ENCODE peak calls at places on chromosome 17, in four cellular contexts. F is GM12878, O is H1, B is HepG2. S is an unnamed sample.

GRCh38 chr17:77425791-77426641 is 285.2 kb downstream of the SEC14L1 start:
- DNase-seq in F (no peak), O (no peak), B (no peak), S (no peak)

GRCh38 chr17:49252148-49252682 is 21.6 kb upstream of the PHOSPHO1 start:
- DNase-seq in F (no peak), O (no peak), B (peak; percentile 42), S (no peak)

GRCh38 chr17:45238155-45238774 is 16.6 kb downstream of the FMNL1 start:
- DNase-seq in F (no peak), O (no peak), B (no peak), S (no peak)

GRCh38 chr17:41835800-41836549 is at the start of gene NT5C3B:
- DNase-seq in F (no peak), O (peak; percentile 76), B (peak; percentile 52), S (no peak)

GRCh38 chr17:61285483-61286320 is 113.9 kb upstream of the TBX2 start:
- DNase-seq in F (no peak), O (no peak), B (no peak), S (peak; percentile 48)

GRCh38 chr17:50149425-50150353 is 788 bp downstream of the PPP1R9B start:
- DNase-seq in F (no peak), O (no peak), B (no peak), S (no peak)

GRCh38 chr17:81043725-81044427 is 8.9 kb downstream of the BAIAP2 start:
- DNase-seq in F (no peak), O (no peak), B (peak; percentile 94), S (no peak)

GRCh38 chr17:48198950-48199541 is 91.5 kb downstream of the SNX11 start:
- DNase-seq in F (no peak), O (no peak), B (no peak), S (no peak)

GRCh38 chr17:6109541-6109940 is 39.4 kb downstream of the WSCD1 start:
- DNase-seq in F (no peak), O (no peak), B (no peak), S (no peak)

GRCh38 chr17:40901981-40902862 is 17.2 kb upstream of the KRT20 start:
- DNase-seq in F (no peak), O (no peak), B (peak; percentile 99), S (no peak)

GRCh38 chr17:75457047-75457654 is 716 bp downstream of the TMEM94 start:
- DNase-seq in F (no peak), O (peak; percentile 70), B (no peak), S (no peak)

GRCh38 chr17:83103200-83103937 is 24.0 kb downstream of the METRNL start:
- DNase-seq in F (no peak), O (no peak), B (no peak), S (peak; percentile 61)

GRCh38 chr17:37062036-37062435 is 113.3 kb downstream of the AATF start:
- DNase-seq in F (no peak), O (no peak), B (no peak), S (no peak)

GRCh38 chr17:80781851-80782277 is 209.8 kb upstream of the CHMP6 start:
- DNase-seq in F (no peak), O (no peak), B (no peak), S (no peak)

GRCh38 chr17:20263595-20263994 is 203.7 kb downstream of the LGALS9B start:
- DNase-seq in F (no peak), O (no peak), B (no peak), S (peak; percentile 11)

GRCh38 chr17:36017799-36018198 is at the start of gene CCL23:
- DNase-seq in F (no peak), O (no peak), B (no peak), S (no peak)

GRCh38 chr17:13751485-13751793 is 149.7 kb upstream of the HS3ST3A1 start:
- DNase-seq in F (no peak), O (no peak), B (no peak), S (no peak)
- H3K9ac ChIP-seq in F (no peak overlapping the region), O (no peak overlapping the region), B (no peak overlapping the region), S (no peak overlapping the region)

GRCh38 chr17:7798839-7799238 is 35.2 kb upstream of the KDM6B start:
- DNase-seq in F (no peak), O (no peak), B (no peak), S (no peak)
- TF ChIP-seq YY1 in F (no peak), O (no peak), B (no peak), S (no peak)

DNA sequence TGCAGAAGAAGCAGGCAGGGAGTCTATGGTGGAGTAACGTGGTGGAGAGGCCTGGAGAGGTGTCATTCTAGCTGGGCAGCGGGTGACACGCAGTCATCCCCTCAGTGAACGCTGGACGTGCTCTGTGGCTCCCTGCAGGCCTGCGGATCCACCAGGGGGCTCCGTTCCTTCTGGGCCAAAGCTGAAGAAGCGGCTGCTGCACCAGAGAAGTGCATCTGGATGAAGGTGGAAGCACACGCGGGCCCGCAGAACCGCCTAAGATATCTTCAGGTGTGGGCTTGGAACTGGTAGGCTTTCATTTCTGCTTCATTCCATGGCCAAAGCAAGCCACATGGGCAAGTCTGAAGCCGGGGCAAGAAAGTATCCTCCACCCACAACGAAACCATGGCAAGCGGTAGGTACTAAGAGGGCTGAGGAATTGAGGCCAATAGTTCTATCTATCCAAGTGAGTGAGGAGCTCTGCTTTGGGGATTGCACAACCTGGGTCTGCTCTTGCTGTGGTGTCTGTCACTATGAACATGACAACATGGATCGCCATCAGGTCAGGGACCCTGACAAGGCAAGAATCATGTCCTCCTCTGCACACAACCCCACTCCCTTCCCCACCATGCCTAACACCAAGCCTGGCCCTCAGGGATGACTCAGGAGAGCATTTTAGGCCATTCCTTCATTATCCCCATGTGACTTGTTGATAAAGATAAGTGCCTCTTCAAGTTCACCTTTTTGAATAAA is 78.9 kb upstream of the FBXO47 start:
- DNase-seq in F (no peak), O (peak; percentile 78), B (no peak), S (no peak)
- TF ChIP-seq SUZ12 in F (no peak), O (no peak), B (no peak), S (no peak)

GRCh38 chr17:64261422-64262124 is 1.5 kb downstream of the TEX2 start:
- DNase-seq in F (no peak), O (no peak), B (no peak), S (no peak)
- H3K9ac ChIP-seq in F (no peak overlapping the region), O (no peak overlapping the region), B (peak overlapping the region; percentile 86), S (peak overlapping the region; percentile 83)

DNA sequence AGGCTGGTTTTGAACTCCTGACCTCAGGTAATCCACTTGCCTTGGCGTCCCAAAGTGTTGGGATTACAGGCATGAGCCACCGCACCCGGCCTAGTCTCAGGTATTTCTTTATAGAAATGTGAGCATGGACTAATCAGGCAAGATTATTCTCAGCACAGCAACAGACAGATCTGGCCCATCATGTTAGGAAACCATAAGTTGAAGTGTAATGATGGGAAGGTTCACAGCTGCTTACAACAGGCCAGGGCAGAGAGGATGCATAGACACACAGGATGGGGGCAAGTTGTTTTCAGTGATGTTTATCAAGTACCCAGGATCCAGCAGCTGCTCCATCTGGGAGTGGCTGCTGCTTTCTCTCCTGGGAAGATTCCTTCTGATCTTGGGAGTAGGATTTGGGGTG is 16.6 kb upstream of the NOS2 start:
- DNase-seq in F (no peak), O (no peak), B (no peak), S (no peak)
- TF ChIP-seq YY1 in F (no peak), O (no peak), B (no peak), S (no peak)